ENCODE peak calls at places on chromosomes 1 and 21, in six cellular contexts. One of them, this sample, is unnamed.

GRCh38 chr1:119701659-119702058 is 10.1 kb upstream of the PHGDH start:
- DNase-seq in prostate gland: no peak
- DNase-seq in K562: no peak
- DNase-seq in fibroblast of lung: no peak
- DNase-seq in psoas muscle: no peak
- DNase-seq in tibial artery: no peak
- DNase-seq in this sample: no peak

GRCh38 chr1:217660353-217661062 is 29.4 kb downstream of the SPATA17 start:
- DNase-seq in prostate gland: no peak
- DNase-seq in K562: no peak
- DNase-seq in fibroblast of lung: peak
- DNase-seq in psoas muscle: no peak
- DNase-seq in tibial artery: no peak
- DNase-seq in this sample: no peak

GRCh38 chr1:207034998-207035397 is 2.4 kb upstream of the C1orf116 start:
- DNase-seq in prostate gland: no peak
- DNase-seq in K562: peak
- DNase-seq in fibroblast of lung: peak
- DNase-seq in psoas muscle: no peak
- DNase-seq in tibial artery: no peak
- DNase-seq in this sample: no peak

GRCh38 chr1:40532844-40533424 is 1.5 kb downstream of the ZNF684 start:
- DNase-seq in prostate gland: no peak
- DNase-seq in K562: peak
- DNase-seq in fibroblast of lung: peak
- DNase-seq in psoas muscle: no peak
- DNase-seq in tibial artery: no peak
- DNase-seq in this sample: no peak

GRCh38 chr1:32393832-32394140 is 455 bp downstream of the BSDC1 start:
- DNase-seq in prostate gland: peak
- DNase-seq in K562: peak
- DNase-seq in fibroblast of lung: no peak
- DNase-seq in psoas muscle: no peak
- DNase-seq in tibial artery: peak
- DNase-seq in this sample: no peak

GRCh38 chr1:37233606-37234005 is 199.3 kb upstream of the GRIK3 start:
- DNase-seq in prostate gland: no peak
- DNase-seq in K562: no peak
- DNase-seq in fibroblast of lung: no peak
- DNase-seq in psoas muscle: no peak
- DNase-seq in tibial artery: no peak
- DNase-seq in this sample: no peak

GRCh38 chr1:55685560-55685959 is 470.4 kb upstream of the USP24 start:
- DNase-seq in prostate gland: no peak
- DNase-seq in K562: no peak
- DNase-seq in fibroblast of lung: no peak
- DNase-seq in psoas muscle: peak
- DNase-seq in tibial artery: no peak
- DNase-seq in this sample: no peak

GRCh38 chr21:16002872-16003466 is 273.2 kb downstream of the USP25 start:
- DNase-seq in prostate gland: no peak
- DNase-seq in K562: no peak
- DNase-seq in fibroblast of lung: peak
- DNase-seq in psoas muscle: no peak
- DNase-seq in tibial artery: no peak
- DNase-seq in this sample: no peak

GRCh38 chr1:60311838-60312237 is 238.3 kb upstream of the C1orf87 start:
- DNase-seq in prostate gland: no peak
- DNase-seq in K562: no peak
- DNase-seq in fibroblast of lung: no peak
- DNase-seq in psoas muscle: no peak
- DNase-seq in tibial artery: no peak
- DNase-seq in this sample: no peak

GRCh38 chr21:14602418-14602987 is 56.4 kb upstream of the SAMSN1 start:
- DNase-seq in prostate gland: no peak
- DNase-seq in K562: peak
- DNase-seq in fibroblast of lung: no peak
- DNase-seq in psoas muscle: no peak
- DNase-seq in tibial artery: no peak
- DNase-seq in this sample: no peak

GRCh38 chr1:93395195-93395594 is 49.5 kb downstream of the DR1 start:
- DNase-seq in prostate gland: no peak
- DNase-seq in K562: no peak
- DNase-seq in fibroblast of lung: peak
- DNase-seq in psoas muscle: no peak
- DNase-seq in tibial artery: no peak
- DNase-seq in this sample: no peak

GRCh38 chr21:41817228-41817627 is 50.4 kb upstream of the RIPK4 start:
- DNase-seq in prostate gland: peak
- DNase-seq in K562: peak
- DNase-seq in fibroblast of lung: peak
- DNase-seq in psoas muscle: no peak
- DNase-seq in tibial artery: peak
- DNase-seq in this sample: peak

GRCh38 chr1:114552106-114552639 is 29.2 kb downstream of the BCAS2 start:
- DNase-seq in prostate gland: no peak
- DNase-seq in K562: peak
- DNase-seq in fibroblast of lung: no peak
- DNase-seq in psoas muscle: no peak
- DNase-seq in tibial artery: no peak
- DNase-seq in this sample: no peak

GRCh38 chr1:214002060-214002459 is 14.3 kb downstream of the PROX1 start:
- DNase-seq in prostate gland: no peak
- DNase-seq in K562: no peak
- DNase-seq in fibroblast of lung: no peak
- DNase-seq in psoas muscle: no peak
- DNase-seq in tibial artery: no peak
- DNase-seq in this sample: no peak

GRCh38 chr1:52281518-52281917 is 84.5 kb downstream of the CC2D1B start:
- DNase-seq in prostate gland: no peak
- DNase-seq in K562: no peak
- DNase-seq in fibroblast of lung: peak
- DNase-seq in psoas muscle: no peak
- DNase-seq in tibial artery: no peak
- DNase-seq in this sample: no peak

GRCh38 chr1:150829751-150830150 is 21.7 kb upstream of the CTSK start:
- DNase-seq in prostate gland: no peak
- DNase-seq in K562: no peak
- DNase-seq in fibroblast of lung: no peak
- DNase-seq in psoas muscle: no peak
- DNase-seq in tibial artery: no peak
- DNase-seq in this sample: no peak

GRCh38 chr21:27734146-27734545 is 767.3 kb upstream of the ADAMTS5 start:
- DNase-seq in prostate gland: no peak
- DNase-seq in K562: no peak
- DNase-seq in fibroblast of lung: peak
- DNase-seq in psoas muscle: no peak
- DNase-seq in tibial artery: no peak
- DNase-seq in this sample: no peak

GRCh38 chr1:3905953-3906671 is 6.0 kb upstream of the C1orf174 start:
- DNase-seq in prostate gland: no peak
- DNase-seq in K562: peak
- DNase-seq in fibroblast of lung: no peak
- DNase-seq in psoas muscle: no peak
- DNase-seq in tibial artery: no peak
- DNase-seq in this sample: no peak

GRCh38 chr1:206723500-206724472 is 39.1 kb downstream of the MAPKAPK2 start:
- DNase-seq in prostate gland: no peak
- DNase-seq in K562: no peak
- DNase-seq in fibroblast of lung: peak
- DNase-seq in psoas muscle: peak
- DNase-seq in tibial artery: peak
- DNase-seq in this sample: peak

GRCh38 chr1:11802616-11802972 is 3.2 kb downstream of the MTHFR start:
- DNase-seq in prostate gland: no peak
- DNase-seq in K562: peak
- DNase-seq in fibroblast of lung: no peak
- DNase-seq in psoas muscle: no peak
- DNase-seq in tibial artery: peak
- DNase-seq in this sample: no peak

GRCh38 chr1:239810071-239810481 is 281.6 kb upstream of the FMN2 start:
- DNase-seq in prostate gland: no peak
- DNase-seq in K562: no peak
- DNase-seq in fibroblast of lung: peak
- DNase-seq in psoas muscle: no peak
- DNase-seq in tibial artery: no peak
- DNase-seq in this sample: no peak

DNA sequence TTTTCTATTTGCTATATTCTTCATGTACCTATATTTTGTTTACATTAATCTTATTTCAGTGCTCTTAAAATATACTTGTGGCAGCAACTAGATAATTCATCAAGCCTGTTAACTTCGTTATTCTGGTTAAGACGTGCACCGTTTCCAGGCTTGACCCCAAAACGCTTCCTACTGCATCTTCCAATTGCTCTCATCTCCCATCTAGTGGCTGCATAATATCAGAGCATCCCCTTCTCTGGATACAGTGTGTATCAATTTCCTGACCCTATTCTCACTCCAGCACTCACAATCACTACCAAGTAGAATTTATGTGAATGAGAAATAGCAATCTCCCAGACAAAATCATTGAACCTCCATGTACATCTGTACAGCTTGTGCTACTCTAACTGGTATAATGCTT is 1280.3 kb upstream of the B3GALT2 start:
- DNase-seq in prostate gland: no peak
- DNase-seq in K562: no peak
- DNase-seq in fibroblast of lung: peak
- DNase-seq in psoas muscle: no peak
- DNase-seq in tibial artery: no peak
- DNase-seq in this sample: no peak
- TF ChIP-seq CTCF in prostate gland: no peak
- TF ChIP-seq CTCF in K562: no peak
- TF ChIP-seq CTCF in fibroblast of lung: peak
- TF ChIP-seq CTCF in psoas muscle: no peak
- TF ChIP-seq CTCF in tibial artery: no peak
- TF ChIP-seq CTCF in this sample: no peak

GRCh38 chr1:201486158-201486557 is 17.2 kb upstream of the PHLDA3 start:
- DNase-seq in prostate gland: no peak
- DNase-seq in K562: peak
- DNase-seq in fibroblast of lung: no peak
- DNase-seq in psoas muscle: no peak
- DNase-seq in tibial artery: no peak
- DNase-seq in this sample: no peak

GRCh38 chr1:201488817-201489581 is 17.9 kb downstream of the CSRP1 start:
- DNase-seq in prostate gland: no peak
- DNase-seq in K562: no peak
- DNase-seq in fibroblast of lung: peak
- DNase-seq in psoas muscle: peak
- DNase-seq in tibial artery: peak
- DNase-seq in this sample: no peak

GRCh38 chr1:201485184-201485774 is 16.3 kb upstream of the PHLDA3 start:
- DNase-seq in prostate gland: no peak
- DNase-seq in K562: no peak
- DNase-seq in fibroblast of lung: no peak
- DNase-seq in psoas muscle: no peak
- DNase-seq in tibial artery: no peak
- DNase-seq in this sample: no peak

GRCh38 chr1:201489656-201490261 is 17.2 kb downstream of the CSRP1 start:
- DNase-seq in prostate gland: no peak
- DNase-seq in K562: no peak
- DNase-seq in fibroblast of lung: no peak
- DNase-seq in psoas muscle: no peak
- DNase-seq in tibial artery: no peak
- DNase-seq in this sample: no peak

DNA sequence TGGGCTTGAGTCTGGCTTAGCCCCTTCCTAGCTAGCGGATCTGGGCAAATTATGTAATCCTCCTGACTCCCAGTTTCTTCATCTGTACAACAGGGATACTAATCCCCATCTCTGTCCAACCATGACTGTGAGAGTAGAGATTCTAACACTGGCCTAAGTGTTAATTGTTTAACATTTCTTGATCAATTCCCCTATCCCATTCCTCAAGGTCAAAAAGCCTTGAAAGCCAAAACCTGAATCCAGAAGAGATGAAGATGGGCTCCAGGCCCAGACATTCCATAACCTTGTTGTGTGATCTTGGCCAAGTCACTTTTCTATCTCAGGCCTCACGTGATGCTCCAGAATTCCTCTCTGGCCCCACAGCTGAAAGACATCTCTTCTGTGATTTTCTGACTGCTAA is 18.8 kb upstream of the PHLDA3 start:
- DNase-seq in prostate gland: no peak
- DNase-seq in K562: no peak
- DNase-seq in fibroblast of lung: no peak
- DNase-seq in psoas muscle: no peak
- DNase-seq in tibial artery: no peak
- DNase-seq in this sample: no peak
- H3K27ac ChIP-seq in prostate gland: peak
- H3K27ac ChIP-seq in K562: no peak
- H3K27ac ChIP-seq in fibroblast of lung: no peak
- H3K27ac ChIP-seq in psoas muscle: no peak
- H3K27ac ChIP-seq in tibial artery: peak
- H3K27ac ChIP-seq in this sample: peak

GRCh38 chr1:96238426-96238825 is 483.2 kb upstream of the PTBP2 start:
- DNase-seq in prostate gland: no peak
- DNase-seq in K562: no peak
- DNase-seq in fibroblast of lung: no peak
- DNase-seq in psoas muscle: no peak
- DNase-seq in tibial artery: no peak
- DNase-seq in this sample: no peak

GRCh38 chr1:96233422-96233821 is 488.2 kb upstream of the PTBP2 start:
- DNase-seq in prostate gland: no peak
- DNase-seq in K562: no peak
- DNase-seq in fibroblast of lung: peak
- DNase-seq in psoas muscle: no peak
- DNase-seq in tibial artery: no peak
- DNase-seq in this sample: no peak

GRCh38 chr1:96234299-96234698 is 487.3 kb upstream of the PTBP2 start:
- DNase-seq in prostate gland: no peak
- DNase-seq in K562: no peak
- DNase-seq in fibroblast of lung: peak
- DNase-seq in psoas muscle: peak
- DNase-seq in tibial artery: peak
- DNase-seq in this sample: no peak

GRCh38 chr1:96240438-96240837 is 481.1 kb upstream of the PTBP2 start:
- DNase-seq in prostate gland: no peak
- DNase-seq in K562: no peak
- DNase-seq in fibroblast of lung: no peak
- DNase-seq in psoas muscle: no peak
- DNase-seq in tibial artery: no peak
- DNase-seq in this sample: no peak

GRCh38 chr1:96236156-96236739 is 485.3 kb upstream of the PTBP2 start:
- DNase-seq in prostate gland: peak
- DNase-seq in K562: peak
- DNase-seq in fibroblast of lung: peak
- DNase-seq in psoas muscle: no peak
- DNase-seq in tibial artery: no peak
- DNase-seq in this sample: no peak
- H3K4me3 ChIP-seq in prostate gland: no peak
- H3K4me3 ChIP-seq in K562: no peak
- H3K4me3 ChIP-seq in fibroblast of lung: no peak
- H3K4me3 ChIP-seq in psoas muscle: no peak
- H3K4me3 ChIP-seq in tibial artery: no peak
- H3K4me3 ChIP-seq in this sample: no peak

GRCh38 chr21:20741445-20741844 is 256.8 kb upstream of the NCAM2 start:
- DNase-seq in prostate gland: no peak
- DNase-seq in K562: no peak
- DNase-seq in fibroblast of lung: no peak
- DNase-seq in psoas muscle: no peak
- DNase-seq in tibial artery: no peak
- DNase-seq in this sample: no peak

GRCh38 chr21:20737227-20737626 is 261.0 kb upstream of the NCAM2 start:
- DNase-seq in prostate gland: no peak
- DNase-seq in K562: no peak
- DNase-seq in fibroblast of lung: no peak
- DNase-seq in psoas muscle: no peak
- DNase-seq in tibial artery: no peak
- DNase-seq in this sample: no peak

GRCh38 chr21:20739421-20739820 is 258.8 kb upstream of the NCAM2 start:
- DNase-seq in prostate gland: no peak
- DNase-seq in K562: peak
- DNase-seq in fibroblast of lung: no peak
- DNase-seq in psoas muscle: no peak
- DNase-seq in tibial artery: no peak
- DNase-seq in this sample: no peak
- TF ChIP-seq CTCF in prostate gland: no peak
- TF ChIP-seq CTCF in K562: no peak
- TF ChIP-seq CTCF in fibroblast of lung: peak
- TF ChIP-seq CTCF in psoas muscle: no peak
- TF ChIP-seq CTCF in tibial artery: no peak
- TF ChIP-seq CTCF in this sample: no peak

This sample was measured in coronary artery.